ENCODE peak calls at places on chromosome 9, in six cellular contexts. One of them, this sample, is unnamed.
A peak's percentile ranks its signal among the peaks of the same experiment; 100 is the strongest.

GRCh38 chr9:72978724-72979123 is 25.9 kb upstream of the ALDH1A1 start:
- DNase-seq in mesendoderm: no peak
- DNase-seq in GM23248: peak; percentile 63
- DNase-seq in neuronal stem cell: no peak
- DNase-seq in fibroblast of lung: peak; percentile 46
- DNase-seq in PC-3: peak; percentile 43
- DNase-seq in this sample: peak; percentile 78

GRCh38 chr9:100602302-100602930 is 24.5 kb downstream of the CAVIN4 start:
- DNase-seq in mesendoderm: peak; percentile 93
- DNase-seq in GM23248: peak; percentile 62
- DNase-seq in neuronal stem cell: peak; percentile 59
- DNase-seq in fibroblast of lung: peak; percentile 44
- DNase-seq in PC-3: peak; percentile 65
- DNase-seq in this sample: peak; percentile 79

GRCh38 chr9:116144555-116144954 is 9.0 kb upstream of the PAPPA start:
- DNase-seq in mesendoderm: no peak
- DNase-seq in GM23248: peak; percentile 27
- DNase-seq in neuronal stem cell: no peak
- DNase-seq in fibroblast of lung: no peak
- DNase-seq in PC-3: peak; percentile 28
- DNase-seq in this sample: no peak

GRCh38 chr9:89879711-89880110 is 274.9 kb downstream of the GADD45G start:
- DNase-seq in mesendoderm: no peak
- DNase-seq in GM23248: no peak
- DNase-seq in neuronal stem cell: no peak
- DNase-seq in fibroblast of lung: no peak
- DNase-seq in PC-3: no peak
- DNase-seq in this sample: no peak

GRCh38 chr9:77846957-77847574 is 184.5 kb downstream of the GNAQ start:
- DNase-seq in mesendoderm: no peak
- DNase-seq in GM23248: no peak
- DNase-seq in neuronal stem cell: no peak
- DNase-seq in fibroblast of lung: peak; percentile 70
- DNase-seq in PC-3: peak; percentile 24
- DNase-seq in this sample: no peak

GRCh38 chr9:93318441-93318840 is 133.0 kb upstream of the FAM120A start:
- DNase-seq in mesendoderm: no peak
- DNase-seq in GM23248: no peak
- DNase-seq in neuronal stem cell: no peak
- DNase-seq in fibroblast of lung: no peak
- DNase-seq in PC-3: no peak
- DNase-seq in this sample: no peak

GRCh38 chr9:86424246-86424891 is 70.2 kb upstream of the TUT7 start:
- DNase-seq in mesendoderm: no peak
- DNase-seq in GM23248: peak; percentile 55
- DNase-seq in neuronal stem cell: no peak
- DNase-seq in fibroblast of lung: peak; percentile 59
- DNase-seq in PC-3: no peak
- DNase-seq in this sample: no peak

GRCh38 chr9:73643379-73644013 is 491.8 kb downstream of the ANXA1 start:
- DNase-seq in mesendoderm: peak; percentile 28
- DNase-seq in GM23248: peak; percentile 35
- DNase-seq in neuronal stem cell: no peak
- DNase-seq in fibroblast of lung: peak; percentile 89
- DNase-seq in PC-3: peak; percentile 54
- DNase-seq in this sample: peak; percentile 48

GRCh38 chr9:5976668-5977397 is 38.6 kb downstream of the RANBP6 start:
- DNase-seq in mesendoderm: no peak
- DNase-seq in GM23248: no peak
- DNase-seq in neuronal stem cell: no peak
- DNase-seq in fibroblast of lung: no peak
- DNase-seq in PC-3: no peak
- DNase-seq in this sample: peak; percentile 20

GRCh38 chr9:16131269-16131668 is 578.4 kb downstream of the CCDC171 start:
- DNase-seq in mesendoderm: peak; percentile 77
- DNase-seq in GM23248: peak; percentile 36
- DNase-seq in neuronal stem cell: no peak
- DNase-seq in fibroblast of lung: peak; percentile 61
- DNase-seq in PC-3: peak; percentile 51
- DNase-seq in this sample: no peak

GRCh38 chr9:3954950-3955670 is 344.8 kb downstream of the GLIS3 start:
- DNase-seq in mesendoderm: peak; percentile 40
- DNase-seq in GM23248: peak; percentile 54
- DNase-seq in neuronal stem cell: no peak
- DNase-seq in fibroblast of lung: peak; percentile 45
- DNase-seq in PC-3: no peak
- DNase-seq in this sample: peak; percentile 32

GRCh38 chr9:135021393-135021789 is 66.1 kb upstream of the OLFM1 start:
- DNase-seq in mesendoderm: no peak
- DNase-seq in GM23248: no peak
- DNase-seq in neuronal stem cell: no peak
- DNase-seq in fibroblast of lung: no peak
- DNase-seq in PC-3: no peak
- DNase-seq in this sample: no peak

GRCh38 chr9:30630459-30630858 is 1754.0 kb upstream of the ACO1 start:
- DNase-seq in mesendoderm: peak; percentile 27
- DNase-seq in GM23248: no peak
- DNase-seq in neuronal stem cell: no peak
- DNase-seq in fibroblast of lung: no peak
- DNase-seq in PC-3: no peak
- DNase-seq in this sample: no peak

GRCh38 chr9:137535120-137535428 is 15.1 kb downstream of the PNPLA7 start:
- DNase-seq in mesendoderm: no peak
- DNase-seq in GM23248: no peak
- DNase-seq in neuronal stem cell: no peak
- DNase-seq in fibroblast of lung: no peak
- DNase-seq in PC-3: no peak
- DNase-seq in this sample: no peak

GRCh38 chr9:6969805-6970204 is 212.0 kb downstream of the KDM4C start:
- DNase-seq in mesendoderm: peak; percentile 16
- DNase-seq in GM23248: no peak
- DNase-seq in neuronal stem cell: no peak
- DNase-seq in fibroblast of lung: no peak
- DNase-seq in PC-3: no peak
- DNase-seq in this sample: no peak

GRCh38 chr9:87549774-87550173 is 52.1 kb downstream of the DAPK1 start:
- DNase-seq in mesendoderm: no peak
- DNase-seq in GM23248: no peak
- DNase-seq in neuronal stem cell: no peak
- DNase-seq in fibroblast of lung: no peak
- DNase-seq in PC-3: no peak
- DNase-seq in this sample: no peak

GRCh38 chr9:4499917-4500316 is 9.6 kb downstream of the SLC1A1 start:
- DNase-seq in mesendoderm: no peak
- DNase-seq in GM23248: no peak
- DNase-seq in neuronal stem cell: no peak
- DNase-seq in fibroblast of lung: no peak
- DNase-seq in PC-3: no peak
- DNase-seq in this sample: no peak

GRCh38 chr9:38278457-38278856 is 114.0 kb upstream of the ALDH1B1 start:
- DNase-seq in mesendoderm: no peak
- DNase-seq in GM23248: no peak
- DNase-seq in neuronal stem cell: no peak
- DNase-seq in fibroblast of lung: no peak
- DNase-seq in PC-3: no peak
- DNase-seq in this sample: no peak

GRCh38 chr9:88953401-88954029 is 37.8 kb upstream of the S1PR3 start:
- DNase-seq in mesendoderm: no peak
- DNase-seq in GM23248: peak; percentile 89
- DNase-seq in neuronal stem cell: no peak
- DNase-seq in fibroblast of lung: peak; percentile 84
- DNase-seq in PC-3: no peak
- DNase-seq in this sample: peak; percentile 64

GRCh38 chr9:78559449-78559885 is 262.5 kb downstream of the PSAT1 start:
- DNase-seq in mesendoderm: no peak
- DNase-seq in GM23248: peak; percentile 60
- DNase-seq in neuronal stem cell: no peak
- DNase-seq in fibroblast of lung: peak; percentile 85
- DNase-seq in PC-3: peak; percentile 60
- DNase-seq in this sample: peak; percentile 53

GRCh38 chr9:91844170-91844569 is 105.9 kb downstream of the ROR2 start:
- DNase-seq in mesendoderm: no peak
- DNase-seq in GM23248: peak; percentile 56
- DNase-seq in neuronal stem cell: no peak
- DNase-seq in fibroblast of lung: no peak
- DNase-seq in PC-3: no peak
- DNase-seq in this sample: peak; percentile 14

GRCh38 chr9:91842358-91842757 is 107.7 kb downstream of the ROR2 start:
- DNase-seq in mesendoderm: no peak
- DNase-seq in GM23248: no peak
- DNase-seq in neuronal stem cell: no peak
- DNase-seq in fibroblast of lung: no peak
- DNase-seq in PC-3: no peak
- DNase-seq in this sample: no peak

GRCh38 chr9:91843623-91844111 is 106.4 kb downstream of the ROR2 start:
- DNase-seq in mesendoderm: no peak
- DNase-seq in GM23248: peak; percentile 65
- DNase-seq in neuronal stem cell: no peak
- DNase-seq in fibroblast of lung: no peak
- DNase-seq in PC-3: no peak
- DNase-seq in this sample: peak; percentile 30

GRCh38 chr9:91841591-91841990 is 108.4 kb downstream of the ROR2 start:
- DNase-seq in mesendoderm: no peak
- DNase-seq in GM23248: no peak
- DNase-seq in neuronal stem cell: no peak
- DNase-seq in fibroblast of lung: no peak
- DNase-seq in PC-3: no peak
- DNase-seq in this sample: no peak

GRCh38 chr9:91843093-91843492 is 106.9 kb downstream of the ROR2 start:
- DNase-seq in mesendoderm: no peak
- DNase-seq in GM23248: no peak
- DNase-seq in neuronal stem cell: no peak
- DNase-seq in fibroblast of lung: no peak
- DNase-seq in PC-3: no peak
- DNase-seq in this sample: no peak
- H3K9ac ChIP-seq in mesendoderm: no peak overlapping the region
- H3K9ac ChIP-seq in GM23248: no peak overlapping the region
- H3K9ac ChIP-seq in neuronal stem cell: no peak overlapping the region
- H3K9ac ChIP-seq in fibroblast of lung: no peak overlapping the region
- H3K9ac ChIP-seq in PC-3: no peak overlapping the region
- H3K9ac ChIP-seq in this sample: no peak overlapping the region

DNA sequence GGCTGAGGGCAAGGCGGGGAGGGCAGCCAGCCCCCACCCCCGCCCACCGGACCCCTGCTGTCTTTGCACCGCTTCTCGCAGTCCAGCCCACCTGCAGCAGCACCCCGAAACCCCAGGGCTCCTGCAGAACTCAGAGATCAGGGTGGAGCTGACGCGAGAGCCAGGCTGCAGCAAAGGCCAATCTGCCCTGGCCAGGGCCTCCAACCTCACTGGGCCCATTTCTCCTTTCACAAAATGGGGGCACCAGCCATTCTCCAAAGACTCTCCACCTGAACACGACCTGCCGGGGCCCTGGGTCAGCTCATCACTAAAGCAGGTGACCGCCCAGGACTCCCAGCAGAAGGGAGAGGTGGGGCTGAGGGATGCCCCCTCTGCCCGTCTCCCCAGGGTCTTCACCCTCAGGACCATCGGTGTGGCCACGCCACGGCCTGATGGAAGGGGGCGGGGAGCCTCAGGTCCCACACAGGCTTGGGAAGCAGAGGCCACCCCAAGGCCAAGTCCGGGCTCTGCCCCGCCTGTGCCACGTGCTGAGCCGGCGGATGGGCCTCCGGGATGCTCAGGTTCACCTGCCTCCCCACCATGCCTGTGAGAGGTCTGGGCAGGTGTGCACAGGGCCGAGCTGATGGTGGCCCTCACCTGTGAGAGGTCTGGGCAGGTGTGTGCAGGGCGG is 13.1 kb downstream of the NACC2 start:
- DNase-seq in mesendoderm: no peak
- DNase-seq in GM23248: no peak
- DNase-seq in neuronal stem cell: no peak
- DNase-seq in fibroblast of lung: no peak
- DNase-seq in PC-3: no peak
- DNase-seq in this sample: no peak
- H3K4me3 ChIP-seq in mesendoderm: no peak overlapping the region
- H3K4me3 ChIP-seq in GM23248: no peak overlapping the region
- H3K4me3 ChIP-seq in neuronal stem cell: no peak overlapping the region
- H3K4me3 ChIP-seq in fibroblast of lung: no peak overlapping the region
- H3K4me3 ChIP-seq in PC-3: no peak overlapping the region
- H3K4me3 ChIP-seq in this sample: no peak overlapping the region

GRCh38 chr9:2677927-2678889 is 39.1 kb upstream of the KCNV2 start:
- DNase-seq in mesendoderm: no peak
- DNase-seq in GM23248: no peak
- DNase-seq in neuronal stem cell: no peak
- DNase-seq in fibroblast of lung: no peak
- DNase-seq in PC-3: peak; percentile 12
- DNase-seq in this sample: no peak

GRCh38 chr9:2674141-2674824 is 43.0 kb upstream of the KCNV2 start:
- DNase-seq in mesendoderm: no peak
- DNase-seq in GM23248: no peak
- DNase-seq in neuronal stem cell: no peak
- DNase-seq in fibroblast of lung: no peak
- DNase-seq in PC-3: no peak
- DNase-seq in this sample: peak; percentile 15

GRCh38 chr9:2679011-2679410 is 38.3 kb upstream of the KCNV2 start:
- DNase-seq in mesendoderm: no peak
- DNase-seq in GM23248: peak; percentile 18
- DNase-seq in neuronal stem cell: no peak
- DNase-seq in fibroblast of lung: no peak
- DNase-seq in PC-3: no peak
- DNase-seq in this sample: no peak

GRCh38 chr9:2676466-2676865 is 40.8 kb upstream of the KCNV2 start:
- DNase-seq in mesendoderm: no peak
- DNase-seq in GM23248: no peak
- DNase-seq in neuronal stem cell: no peak
- DNase-seq in fibroblast of lung: no peak
- DNase-seq in PC-3: no peak
- DNase-seq in this sample: no peak

GRCh38 chr9:2673161-2673560 is 44.1 kb upstream of the KCNV2 start:
- DNase-seq in mesendoderm: no peak
- DNase-seq in GM23248: no peak
- DNase-seq in neuronal stem cell: no peak
- DNase-seq in fibroblast of lung: no peak
- DNase-seq in PC-3: no peak
- DNase-seq in this sample: no peak
- H3K9ac ChIP-seq in mesendoderm: no peak overlapping the region
- H3K9ac ChIP-seq in GM23248: no peak overlapping the region
- H3K9ac ChIP-seq in neuronal stem cell: no peak overlapping the region
- H3K9ac ChIP-seq in fibroblast of lung: no peak overlapping the region
- H3K9ac ChIP-seq in PC-3: no peak overlapping the region
- H3K9ac ChIP-seq in this sample: no peak overlapping the region

DNA sequence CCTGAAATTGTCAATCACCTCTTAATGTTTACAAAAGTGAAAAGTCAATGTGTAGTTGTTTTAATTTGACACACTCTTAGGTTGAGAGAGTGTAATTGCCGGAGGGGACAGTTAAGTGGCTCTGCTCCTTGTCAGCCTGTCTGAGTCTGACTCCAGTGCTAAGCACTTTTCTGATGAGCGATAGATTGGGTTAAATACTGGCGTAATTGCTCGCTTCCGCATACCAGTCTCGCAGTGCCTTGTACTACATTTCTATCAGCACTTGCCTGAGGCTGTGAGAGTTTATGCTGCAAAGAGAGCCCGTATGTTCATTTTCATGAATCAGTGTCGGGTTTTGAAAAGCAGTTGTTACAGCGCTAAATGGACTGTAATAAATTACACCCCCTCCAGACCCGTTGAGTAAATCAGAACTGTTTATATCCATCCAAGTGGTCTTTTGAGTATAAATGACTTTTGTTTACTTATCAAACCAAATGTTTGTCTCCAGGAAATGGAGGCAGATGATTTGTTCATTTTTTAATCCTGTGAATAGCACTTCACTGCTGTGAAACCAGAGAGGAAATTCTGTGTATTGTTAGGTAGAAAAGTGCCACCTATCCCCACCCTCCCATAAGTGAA is 41.0 kb upstream of the DMRT3 start:
- DNase-seq in mesendoderm: no peak
- DNase-seq in GM23248: peak; percentile 41
- DNase-seq in neuronal stem cell: no peak
- DNase-seq in fibroblast of lung: peak; percentile 2
- DNase-seq in PC-3: peak; percentile 46
- DNase-seq in this sample: peak; percentile 58
- H3K4me3 ChIP-seq in mesendoderm: no peak overlapping the region
- H3K4me3 ChIP-seq in GM23248: no peak overlapping the region
- H3K4me3 ChIP-seq in neuronal stem cell: no peak overlapping the region
- H3K4me3 ChIP-seq in fibroblast of lung: no peak overlapping the region
- H3K4me3 ChIP-seq in PC-3: peak overlapping the region; percentile 7
- H3K4me3 ChIP-seq in this sample: peak overlapping the region; percentile 76